ENCODE peak calls at places on chromosome 11, in nine cellular contexts. E is activated naive CD4-positive, alpha-beta T cell treated with Interleukin-2 at 50 U/mL for 16 hours; O is NCI-H1092 treated with DMSO at 0.1 percent for 48 hours; Z is ovary; J is stimulated activated CD4-positive, alpha-beta T cell treated with anti-CD3 and anti-CD28 coated beads, Interleukin-4, amount 100 ng/mL, for 24 hours; C is RWPE2; T is AG08396; Q is WERI-Rb-1; M is NCI-H345. F is an unnamed sample.

GRCh38 chr11:11504071-11504470 is 117.7 kb downstream of the GALNT18 start:
- DNase-seq in J (no peak), E (no peak), O (no peak), Q (no peak), C (no peak), T (no peak), M (no peak), Z (no peak), F (no peak)

GRCh38 chr11:107719557-107720304 is 7.9 kb upstream of the SLN start:
- DNase-seq in M (no peak), C (no peak), T (no peak), O (no peak), Q (no peak), E (no peak), J (no peak), Z (no peak), F (no peak)

GRCh38 chr11:111137846-111138245 is 107.7 kb upstream of the POU2AF2 start:
- DNase-seq in J (no peak), M (peak), O (peak), Q (no peak), Z (no peak), T (no peak), C (no peak), E (no peak), F (no peak)

GRCh38 chr11:87466228-87466627 is 428.5 kb downstream of the TMEM135 start:
- DNase-seq in O (no peak), J (no peak), Q (no peak), M (no peak), Z (no peak), C (no peak), T (peak), E (no peak), F (no peak)

GRCh38 chr11:95923730-95924413 is at the start of gene MTMR2:
- DNase-seq in M (peak), Q (peak), E (peak), Z (peak), O (peak), C (peak), J (peak), T (peak), F (peak)

GRCh38 chr11:70244698-70245097 is 25.8 kb upstream of the PPFIA1 start:
- DNase-seq in E (no peak), O (no peak), Z (no peak), J (no peak), M (no peak), T (peak), Q (no peak), C (no peak), F (no peak)

GRCh38 chr11:75349540-75350116 is 1.8 kb downstream of the ARRB1 start:
- DNase-seq in M (no peak), Z (peak), Q (no peak), J (no peak), T (no peak), C (no peak), O (no peak), E (no peak), F (no peak)

GRCh38 chr11:10413268-10413667 is 41.8 kb upstream of the AMPD3 start:
- DNase-seq in J (peak), O (peak), T (no peak), Q (peak), Z (no peak), M (peak), C (no peak), E (peak), F (peak)

GRCh38 chr11:10400856-10401255 is 54.2 kb upstream of the AMPD3 start:
- DNase-seq in Z (no peak), C (no peak), M (no peak), O (no peak), J (no peak), Q (no peak), E (no peak), T (no peak), F (no peak)

GRCh38 chr11:38640854-38641253 is 2042.8 kb upstream of the RAG2 start:
- DNase-seq in O (no peak), C (no peak), M (no peak), E (no peak), Z (no peak), Q (no peak), J (no peak), T (no peak), F (no peak)

GRCh38 chr11:2271327-2272240 is 1.2 kb upstream of the ASCL2 start:
- DNase-seq in M (no peak), Z (peak), Q (no peak), J (no peak), O (no peak), T (no peak), C (peak), E (no peak), F (no peak)

GRCh38 chr11:61827573-61828378 is at the start of gene FADS2:
- DNase-seq in T (peak), O (peak), Q (peak), C (peak), E (peak), J (peak), Z (peak), M (peak), F (peak)

GRCh38 chr11:17405232-17406005 is 17.0 kb upstream of the KCNJ11 start:
- DNase-seq in E (no peak), Z (no peak), Q (no peak), C (no peak), T (peak), M (no peak), J (no peak), O (peak), F (no peak)

GRCh38 chr11:1152316-1153104 is 5.2 kb upstream of the MUC5AC start:
- DNase-seq in M (no peak), O (no peak), J (peak), Q (no peak), C (peak), Z (no peak), T (peak), E (no peak), F (peak)

GRCh38 chr11:113167599-113167998 is 146.8 kb upstream of the TTC12 start:
- DNase-seq in Z (no peak), O (no peak), Q (no peak), J (no peak), C (no peak), T (no peak), E (no peak), M (no peak), F (no peak)

GRCh38 chr11:108929241-108929640 is 264.4 kb downstream of the DDX10 start:
- DNase-seq in Z (no peak), O (no peak), E (no peak), M (no peak), J (no peak), Q (no peak), C (no peak), T (peak), F (no peak)

GRCh38 chr11:71266114-71266833 is 13.9 kb upstream of the SHANK2 start:
- DNase-seq in J (no peak), T (no peak), M (no peak), O (no peak), C (no peak), Z (no peak), Q (no peak), E (no peak), F (no peak)

GRCh38 chr11:17556999-17557398 is 9.9 kb downstream of the OTOG start:
- DNase-seq in J (no peak), Q (no peak), Z (no peak), T (no peak), M (no peak), E (no peak), C (no peak), O (no peak), F (no peak)